ENCODE peak calls at places on chromosomes 16 and 17, in six cellular contexts. M is astrocyte; C is CD4-positive, alpha-beta T cell; N is AG04450; S is heart left ventricle; U is foreskin keratinocyte. K is an unnamed sample.

GRCh38 chr16:80327740-80328139 is 213.1 kb upstream of the DYNLRB2 start:
- DNase-seq in S (no peak), N (no peak), U (no peak), C (no peak), M (no peak), K (no peak)

GRCh38 chr16:48176635-48177408 is 21.0 kb upstream of the ABCC12 start:
- DNase-seq in U (no peak), C (no peak), N (no peak), M (no peak), S (no peak), K (no peak)

GRCh38 chr17:53335443-53335842 is 487.3 kb upstream of the KIF2B start:
- DNase-seq in U (no peak), N (no peak), M (no peak), C (no peak), S (no peak), K (no peak)

GRCh38 chr17:30812218-30813177 is 12.0 kb downstream of the CRLF3 start:
- DNase-seq in C (no peak), M (peak; percentile 53), S (no peak), U (peak; percentile 62), N (no peak), K (no peak)

GRCh38 chr17:10702574-10702973 is 5.2 kb downstream of the ADPRM start:
- DNase-seq in S (no peak), U (no peak), M (peak; percentile 29), N (no peak), C (no peak), K (no peak)

GRCh38 chr16:29926675-29927522 is 873 bp upstream of the KCTD13 start:
- DNase-seq in S (no peak), C (no peak), U (no peak), N (no peak), M (no peak), K (no peak)

GRCh38 chr17:66459811-66460270 is 157.4 kb downstream of the PRKCA start:
- DNase-seq in M (peak; percentile 98), S (peak; percentile 63), U (peak; percentile 74), C (no peak), N (peak; percentile 97), K (peak; percentile 40)

GRCh38 chr17:77441130-77441920 is 300.6 kb downstream of the SEC14L1 start:
- DNase-seq in C (peak; percentile 70), M (no peak), S (no peak), N (no peak), U (no peak), K (no peak)

GRCh38 chr16:56667581-56668571 is at the start of gene MT1G:
- DNase-seq in M (no peak), U (no peak), N (no peak), S (peak; percentile 56), C (no peak), K (peak; percentile 78)

GRCh38 chr16:68590201-68590994 is 51.3 kb downstream of the ZFP90 start:
- DNase-seq in C (peak; percentile 14), N (no peak), S (no peak), U (peak; percentile 34), M (peak; percentile 26), K (no peak)

GRCh38 chr17:68470959-68471358 is 13.7 kb upstream of the WIPI1 start:
- DNase-seq in N (no peak), M (no peak), C (no peak), U (no peak), S (no peak), K (no peak)

GRCh38 chr17:60372790-60373483 is 19.0 kb downstream of the USP32 start:
- DNase-seq in C (no peak), N (no peak), M (peak; percentile 80), U (peak; percentile 68), S (no peak), K (no peak)

GRCh38 chr17:7632492-7632894 is 2.6 kb downstream of the SHBG start:
- DNase-seq in M (no peak), U (no peak), N (no peak), S (no peak), C (no peak), K (no peak)

GRCh38 chr17:19003966-19004600 is 481 bp downstream of the FAM83G start:
- DNase-seq in S (no peak), N (no peak), C (peak; percentile 25), M (peak; percentile 31), U (peak; percentile 49), K (no peak)

GRCh38 chr17:58329808-58330543 is 1.4 kb upstream of the TSPOAP1 start:
- DNase-seq in M (no peak), N (no peak), S (no peak), C (no peak), U (no peak), K (no peak)

GRCh38 chr17:37648555-37648954 is 5.3 kb upstream of the DDX52 start:
- DNase-seq in M (peak; percentile 73), S (no peak), C (no peak), N (peak; percentile 38), U (no peak), K (no peak)

GRCh38 chr17:50956750-50957523 is 90.8 kb upstream of the TOB1 start:
- DNase-seq in M (peak; percentile 30), U (no peak), C (peak; percentile 60), S (peak; percentile 75), N (peak; percentile 20), K (peak; percentile 82)

GRCh38 chr17:62625870-62626200 is 1.6 kb upstream of the MRC2 start:
- DNase-seq in U (no peak), S (peak; percentile 43), N (no peak), M (no peak), C (no peak), K (no peak)

GRCh38 chr17:6162892-6163291 is 92.7 kb downstream of the WSCD1 start:
- DNase-seq in U (no peak), C (no peak), M (no peak), S (no peak), N (no peak), K (no peak)

GRCh38 chr17:29243792-29244191 is 2.9 kb upstream of the CRYBA1 start:
- DNase-seq in C (no peak), S (no peak), M (no peak), N (no peak), U (no peak), K (no peak)

GRCh38 chr16:23280483-23280967 is 21.6 kb upstream of the SCNN1B start:
- DNase-seq in U (peak; percentile 80), N (no peak), S (no peak), M (peak; percentile 16), C (no peak), K (no peak)

GRCh38 chr17:63701477-63702222 is 1.7 kb upstream of the LIMD2 start:
- DNase-seq in N (no peak), U (no peak), C (peak; percentile 73), M (no peak), S (no peak), K (no peak)

GRCh38 chr16:88062341-88062861 is 111.2 kb downstream of the BANP start:
- DNase-seq in C (no peak), S (peak; percentile 70), N (peak; percentile 41), U (no peak), M (peak; percentile 82), K (peak; percentile 75)

GRCh38 chr16:11612110-11612981 is 25.6 kb upstream of the LITAF start:
- DNase-seq in M (no peak), N (no peak), C (no peak), S (no peak), U (no peak), K (no peak)

GRCh38 chr17:14940946-14941280 is 324.2 kb downstream of the PMP22 start:
- DNase-seq in C (no peak), S (no peak), N (no peak), M (no peak), U (peak; percentile 49), K (no peak)

GRCh38 chr16:50464325-50465290 is 83.6 kb upstream of the NKD1 start:
- DNase-seq in S (no peak), U (no peak), M (no peak), C (no peak), N (no peak), K (no peak)
- H3K27me3 ChIP-seq in S (peaks cover 34% of the 10 kb centered on the region), U (peaks cover 19% of the 10 kb centered on the region), M (peaks cover 5% of the 10 kb centered on the region), C (peaks cover 17% of the 10 kb centered on the region), N (peaks cover 23% of the 10 kb centered on the region), K (peaks cover 40% of the 10 kb centered on the region)

DNA sequence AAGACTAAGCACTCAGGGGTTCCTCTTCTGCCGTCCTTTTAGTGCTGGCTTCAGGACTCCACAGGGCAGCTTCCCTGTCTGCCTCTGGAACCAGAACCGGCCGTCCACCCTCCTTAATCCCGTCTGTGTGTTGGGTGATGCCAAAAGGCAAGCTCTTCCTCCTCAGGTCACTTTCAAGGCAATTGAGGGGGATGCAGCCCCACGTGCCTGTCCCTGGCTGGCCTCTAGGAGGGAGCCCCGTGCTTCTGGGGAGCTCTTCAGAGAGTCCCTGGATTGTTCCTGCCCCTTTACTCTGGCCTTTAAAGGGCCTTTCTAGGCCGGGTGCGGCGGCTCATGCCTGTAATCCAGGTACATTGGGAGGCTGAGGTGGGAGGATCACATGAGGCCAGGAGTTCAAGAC is 77.1 kb downstream of the CRISPLD2 start:
- DNase-seq in M (no peak), S (no peak), U (no peak), C (no peak), N (no peak), K (no peak)
- TF ChIP-seq CTCF in M (no peak), S (no peak), U (no peak), C (no peak), N (no peak), K (no peak)

GRCh38 chr17:45221081-45221996 is at the start of gene FMNL1:
- DNase-seq in U (no peak), S (peak; percentile 77), N (no peak), C (peak; percentile 47), M (no peak), K (peak; percentile 80)

GRCh38 chr17:45221997-45222272 is 250 bp downstream of the FMNL1 start:
- DNase-seq in C (no peak), N (no peak), U (no peak), S (no peak), M (no peak), K (no peak)

GRCh38 chr17:45222273-45222993 is 748 bp downstream of the FMNL1 start:
- DNase-seq in N (no peak), U (no peak), M (no peak), S (peak; percentile 33), C (peak; percentile 54), K (no peak)

GRCh38 chr17:45220079-45220478 is 1.6 kb upstream of the FMNL1 start:
- DNase-seq in U (no peak), S (no peak), M (no peak), N (no peak), C (no peak), K (no peak)

GRCh38 chr17:45218895-45219661 is 2.6 kb upstream of the FMNL1 start:
- DNase-seq in U (no peak), M (peak; percentile 48), N (peak; percentile 61), C (peak; percentile 89), S (peak; percentile 87), K (peak; percentile 91)
- H3K27ac ChIP-seq in U (no peak overlapping the region), M (no peak overlapping the region), N (no peak overlapping the region), C (peak overlapping the region; percentile 17), S (no peak overlapping the region), K (no peak overlapping the region)

DNA sequence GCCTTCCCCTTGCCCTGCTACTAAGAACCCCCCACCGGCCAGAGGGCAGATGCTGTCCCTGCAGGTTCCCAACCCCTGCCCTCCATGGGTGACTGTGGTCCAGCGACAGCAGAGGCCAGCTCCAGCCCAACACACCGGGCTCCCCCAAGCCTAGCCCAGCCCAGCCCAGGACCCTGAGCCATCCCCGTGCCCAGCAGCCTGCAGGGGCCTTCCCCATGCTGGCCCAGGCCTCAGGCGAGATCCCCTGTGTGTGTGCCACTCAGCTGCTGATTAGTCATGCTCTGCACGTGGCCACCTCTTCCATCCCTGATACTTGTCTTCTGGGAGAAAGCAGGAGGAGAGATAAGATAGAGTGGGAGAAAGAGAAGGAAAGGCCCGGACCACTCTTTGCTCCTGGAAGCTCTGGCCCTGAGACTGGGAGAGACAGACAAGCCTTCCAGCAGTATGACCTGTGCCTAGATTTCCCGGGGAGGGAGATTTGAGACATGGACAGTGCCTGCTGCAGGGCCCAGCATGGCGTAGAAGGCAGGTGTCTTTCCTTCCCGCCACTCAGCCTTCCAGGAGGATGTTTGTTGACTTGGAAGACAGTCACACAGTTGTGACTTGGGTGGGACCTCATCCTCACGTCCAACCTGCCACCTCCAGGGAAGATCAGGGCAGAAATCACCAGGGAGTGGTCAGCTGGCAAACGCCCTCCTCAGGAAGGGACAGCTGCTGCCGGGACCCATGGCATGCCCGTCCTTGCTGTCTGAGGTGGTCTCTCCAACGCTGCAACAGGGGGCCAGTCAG is 41.3 kb upstream of the RASD1 start:
- DNase-seq in N (no peak), U (no peak), C (no peak), S (peak; percentile 16), M (no peak), K (peak; percentile 44)
- H3K27me3 ChIP-seq in N (no peaks in the 10 kb centered on the region), U (no peaks in the 10 kb centered on the region), C (no peaks in the 10 kb centered on the region), S (no peaks in the 10 kb centered on the region), M (no peaks in the 10 kb centered on the region), K (no peaks in the 10 kb centered on the region)

K was measured in psoas muscle.